ENCODE peak calls at places on chromosomes 4 and X, in nine cellular contexts. One of them, this sample, is unnamed.

GRCh38 chr4:169485791-169486742 is 126.3 kb downstream of the NEK1 start:
- DNase-seq in left ventricle myocardium inferior: no peak
- DNase-seq in endothelial cell of umbilical vein: peak
- DNase-seq in SK-N-SH: peak
- DNase-seq in transverse colon: peak
- DNase-seq in tibial artery: no peak
- DNase-seq in psoas muscle: no peak
- DNase-seq in breast epithelium: no peak
- DNase-seq in heart left ventricle: no peak
- DNase-seq in this sample: no peak

GRCh38 chr4:123922847-123923246 is 526.3 kb downstream of the SPRY1 start:
- DNase-seq in psoas muscle: no peak
- DNase-seq in breast epithelium: no peak
- DNase-seq in transverse colon: no peak
- DNase-seq in heart left ventricle: no peak
- DNase-seq in SK-N-SH: no peak
- DNase-seq in left ventricle myocardium inferior: no peak
- DNase-seq in tibial artery: no peak
- DNase-seq in endothelial cell of umbilical vein: peak
- DNase-seq in this sample: no peak

GRCh38 chrX:150897371-150898319 is 823 bp downstream of the CD99L2 start:
- DNase-seq in heart left ventricle: no peak
- DNase-seq in transverse colon: peak
- DNase-seq in psoas muscle: peak
- DNase-seq in left ventricle myocardium inferior: no peak
- DNase-seq in breast epithelium: no peak
- DNase-seq in endothelial cell of umbilical vein: peak
- DNase-seq in SK-N-SH: peak
- DNase-seq in tibial artery: no peak
- DNase-seq in this sample: no peak

GRCh38 chr4:140469806-140470733 is 28.0 kb downstream of the MGAT4D start:
- DNase-seq in SK-N-SH: no peak
- DNase-seq in breast epithelium: no peak
- DNase-seq in tibial artery: no peak
- DNase-seq in heart left ventricle: no peak
- DNase-seq in endothelial cell of umbilical vein: no peak
- DNase-seq in left ventricle myocardium inferior: no peak
- DNase-seq in transverse colon: no peak
- DNase-seq in psoas muscle: no peak
- DNase-seq in this sample: no peak

GRCh38 chr4:127533028-127533700 is 99.6 kb upstream of the INTU start:
- DNase-seq in tibial artery: no peak
- DNase-seq in transverse colon: peak
- DNase-seq in left ventricle myocardium inferior: peak
- DNase-seq in endothelial cell of umbilical vein: peak
- DNase-seq in psoas muscle: peak
- DNase-seq in heart left ventricle: peak
- DNase-seq in breast epithelium: no peak
- DNase-seq in SK-N-SH: no peak
- DNase-seq in this sample: no peak

GRCh38 chr4:179695175-179695574 is 2252.9 kb upstream of the AGA start:
- DNase-seq in SK-N-SH: no peak
- DNase-seq in psoas muscle: no peak
- DNase-seq in breast epithelium: no peak
- DNase-seq in heart left ventricle: no peak
- DNase-seq in transverse colon: no peak
- DNase-seq in endothelial cell of umbilical vein: no peak
- DNase-seq in tibial artery: no peak
- DNase-seq in left ventricle myocardium inferior: no peak
- DNase-seq in this sample: peak

GRCh38 chr4:86664959-86665358 is 70.8 kb downstream of the PTPN13 start:
- DNase-seq in SK-N-SH: no peak
- DNase-seq in breast epithelium: no peak
- DNase-seq in left ventricle myocardium inferior: no peak
- DNase-seq in tibial artery: no peak
- DNase-seq in transverse colon: no peak
- DNase-seq in heart left ventricle: no peak
- DNase-seq in psoas muscle: no peak
- DNase-seq in endothelial cell of umbilical vein: no peak
- DNase-seq in this sample: no peak

GRCh38 chrX:47854474-47854873 is 17.8 kb downstream of the ZNF81 start:
- DNase-seq in breast epithelium: no peak
- DNase-seq in endothelial cell of umbilical vein: peak
- DNase-seq in psoas muscle: peak
- DNase-seq in heart left ventricle: peak
- DNase-seq in transverse colon: peak
- DNase-seq in SK-N-SH: peak
- DNase-seq in tibial artery: no peak
- DNase-seq in left ventricle myocardium inferior: peak
- DNase-seq in this sample: no peak

GRCh38 chrX:1481636-1482529 is 29.2 kb upstream of the ASMTL start:
- DNase-seq in heart left ventricle: peak
- DNase-seq in breast epithelium: no peak
- DNase-seq in tibial artery: peak
- DNase-seq in transverse colon: peak
- DNase-seq in left ventricle myocardium inferior: peak
- DNase-seq in psoas muscle: peak
- DNase-seq in endothelial cell of umbilical vein: peak
- DNase-seq in SK-N-SH: no peak
- DNase-seq in this sample: peak

GRCh38 chr4:88409206-88409605 is 30.6 kb downstream of the HERC6 start:
- DNase-seq in left ventricle myocardium inferior: no peak
- DNase-seq in psoas muscle: no peak
- DNase-seq in transverse colon: no peak
- DNase-seq in breast epithelium: no peak
- DNase-seq in tibial artery: no peak
- DNase-seq in heart left ventricle: no peak
- DNase-seq in endothelial cell of umbilical vein: no peak
- DNase-seq in SK-N-SH: no peak
- DNase-seq in this sample: no peak

GRCh38 chr4:88414755-88415154 is 36.1 kb downstream of the HERC6 start:
- DNase-seq in SK-N-SH: no peak
- DNase-seq in left ventricle myocardium inferior: no peak
- DNase-seq in endothelial cell of umbilical vein: no peak
- DNase-seq in breast epithelium: no peak
- DNase-seq in transverse colon: no peak
- DNase-seq in tibial artery: no peak
- DNase-seq in heart left ventricle: no peak
- DNase-seq in psoas muscle: no peak
- DNase-seq in this sample: no peak

GRCh38 chr4:88411491-88412101 is 32.9 kb downstream of the HERC6 start:
- DNase-seq in breast epithelium: no peak
- DNase-seq in SK-N-SH: no peak
- DNase-seq in psoas muscle: no peak
- DNase-seq in left ventricle myocardium inferior: no peak
- DNase-seq in heart left ventricle: no peak
- DNase-seq in transverse colon: no peak
- DNase-seq in tibial artery: no peak
- DNase-seq in endothelial cell of umbilical vein: no peak
- DNase-seq in this sample: no peak

DNA sequence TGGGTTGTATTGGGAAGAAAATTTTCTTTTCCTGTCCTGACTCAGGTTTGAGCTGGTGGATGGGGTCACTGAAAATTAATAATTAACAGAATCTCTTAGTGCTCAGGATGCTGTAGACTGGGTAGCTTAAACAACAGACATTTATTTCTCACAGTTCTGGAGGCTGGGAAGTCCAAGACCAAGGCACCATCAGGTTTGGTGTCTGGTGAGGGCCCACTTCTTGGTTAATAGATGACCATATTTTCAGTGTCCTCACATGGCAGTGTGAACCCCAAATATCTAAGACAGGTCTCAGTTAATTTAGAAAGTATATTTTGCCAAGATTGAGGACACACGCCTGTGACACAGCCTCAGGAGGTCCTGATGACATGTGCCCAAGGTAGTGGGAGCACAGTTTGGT is 31.1 kb downstream of the HERC6 start:
- DNase-seq in psoas muscle: no peak
- DNase-seq in transverse colon: no peak
- DNase-seq in SK-N-SH: no peak
- DNase-seq in endothelial cell of umbilical vein: no peak
- DNase-seq in tibial artery: no peak
- DNase-seq in left ventricle myocardium inferior: no peak
- DNase-seq in heart left ventricle: no peak
- DNase-seq in breast epithelium: no peak
- DNase-seq in this sample: no peak
- TF ChIP-seq CTCF in psoas muscle: no peak
- TF ChIP-seq CTCF in transverse colon: no peak
- TF ChIP-seq CTCF in SK-N-SH: no peak
- TF ChIP-seq CTCF in endothelial cell of umbilical vein: no peak
- TF ChIP-seq CTCF in tibial artery: no peak
- TF ChIP-seq CTCF in left ventricle myocardium inferior: no peak
- TF ChIP-seq CTCF in heart left ventricle: no peak
- TF ChIP-seq CTCF in breast epithelium: no peak
- TF ChIP-seq CTCF in this sample: no peak

GRCh38 chr4:71004281-71004851 is 10.9 kb downstream of the DCK start:
- DNase-seq in tibial artery: no peak
- DNase-seq in SK-N-SH: no peak
- DNase-seq in endothelial cell of umbilical vein: no peak
- DNase-seq in heart left ventricle: no peak
- DNase-seq in left ventricle myocardium inferior: no peak
- DNase-seq in psoas muscle: no peak
- DNase-seq in breast epithelium: no peak
- DNase-seq in transverse colon: peak
- DNase-seq in this sample: no peak
- H3K27ac ChIP-seq in tibial artery: no peak
- H3K27ac ChIP-seq in SK-N-SH: no peak
- H3K27ac ChIP-seq in endothelial cell of umbilical vein: no peak
- H3K27ac ChIP-seq in heart left ventricle: no peak
- H3K27ac ChIP-seq in left ventricle myocardium inferior: no peak
- H3K27ac ChIP-seq in psoas muscle: no peak
- H3K27ac ChIP-seq in breast epithelium: no peak
- H3K27ac ChIP-seq in transverse colon: no peak
- H3K27ac ChIP-seq in this sample: no peak

GRCh38 chrX:25277574-25277973 is 261.8 kb upstream of the ARX start:
- DNase-seq in tibial artery: no peak
- DNase-seq in breast epithelium: no peak
- DNase-seq in left ventricle myocardium inferior: no peak
- DNase-seq in SK-N-SH: no peak
- DNase-seq in endothelial cell of umbilical vein: no peak
- DNase-seq in heart left ventricle: no peak
- DNase-seq in psoas muscle: no peak
- DNase-seq in transverse colon: no peak
- DNase-seq in this sample: no peak

GRCh38 chrX:25278341-25278740 is 262.6 kb upstream of the ARX start:
- DNase-seq in psoas muscle: no peak
- DNase-seq in breast epithelium: no peak
- DNase-seq in left ventricle myocardium inferior: no peak
- DNase-seq in heart left ventricle: no peak
- DNase-seq in endothelial cell of umbilical vein: no peak
- DNase-seq in transverse colon: no peak
- DNase-seq in SK-N-SH: no peak
- DNase-seq in tibial artery: no peak
- DNase-seq in this sample: no peak

GRCh38 chrX:25275159-25275558 is 259.4 kb upstream of the ARX start:
- DNase-seq in tibial artery: no peak
- DNase-seq in endothelial cell of umbilical vein: no peak
- DNase-seq in heart left ventricle: no peak
- DNase-seq in breast epithelium: no peak
- DNase-seq in left ventricle myocardium inferior: no peak
- DNase-seq in psoas muscle: no peak
- DNase-seq in SK-N-SH: no peak
- DNase-seq in transverse colon: no peak
- DNase-seq in this sample: no peak
- TF ChIP-seq CTCF in tibial artery: no peak
- TF ChIP-seq CTCF in endothelial cell of umbilical vein: no peak
- TF ChIP-seq CTCF in heart left ventricle: no peak
- TF ChIP-seq CTCF in breast epithelium: no peak
- TF ChIP-seq CTCF in left ventricle myocardium inferior: no peak
- TF ChIP-seq CTCF in psoas muscle: peak
- TF ChIP-seq CTCF in SK-N-SH: no peak
- TF ChIP-seq CTCF in transverse colon: no peak
- TF ChIP-seq CTCF in this sample: no peak

DNA sequence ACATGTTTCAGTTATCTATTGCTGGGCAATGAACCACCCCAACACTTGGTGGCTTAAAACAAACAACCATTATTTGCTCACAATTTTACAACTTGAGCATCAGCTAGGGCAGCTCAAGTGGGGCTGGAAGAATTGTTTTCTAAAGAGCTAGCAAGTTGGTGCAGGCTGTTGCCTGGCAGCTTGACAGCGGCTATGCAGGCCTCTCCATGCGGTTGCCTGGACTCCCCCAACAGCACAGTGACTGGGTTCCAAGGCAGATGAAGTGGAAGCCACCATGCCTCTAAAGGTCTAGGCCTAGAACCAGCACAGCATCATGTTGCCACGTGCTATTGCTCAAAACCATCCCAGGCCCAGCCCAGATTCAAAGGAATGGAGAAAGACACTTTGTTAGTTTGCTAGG is 114.8 kb downstream of the BCOR start:
- DNase-seq in breast epithelium: no peak
- DNase-seq in heart left ventricle: no peak
- DNase-seq in endothelial cell of umbilical vein: no peak
- DNase-seq in psoas muscle: no peak
- DNase-seq in transverse colon: no peak
- DNase-seq in left ventricle myocardium inferior: no peak
- DNase-seq in tibial artery: no peak
- DNase-seq in SK-N-SH: no peak
- DNase-seq in this sample: no peak
- H3K27ac ChIP-seq in breast epithelium: no peak
- H3K27ac ChIP-seq in heart left ventricle: no peak
- H3K27ac ChIP-seq in endothelial cell of umbilical vein: no peak
- H3K27ac ChIP-seq in psoas muscle: no peak
- H3K27ac ChIP-seq in transverse colon: no peak
- H3K27ac ChIP-seq in left ventricle myocardium inferior: no peak
- H3K27ac ChIP-seq in tibial artery: no peak
- H3K27ac ChIP-seq in SK-N-SH: no peak
- H3K27ac ChIP-seq in this sample: no peak

GRCh38 chr4:159764343-159764952 is 661.6 kb downstream of the RAPGEF2 start:
- DNase-seq in left ventricle myocardium inferior: no peak
- DNase-seq in endothelial cell of umbilical vein: peak
- DNase-seq in psoas muscle: no peak
- DNase-seq in transverse colon: no peak
- DNase-seq in heart left ventricle: no peak
- DNase-seq in breast epithelium: no peak
- DNase-seq in SK-N-SH: peak
- DNase-seq in tibial artery: no peak
- DNase-seq in this sample: no peak
- TF ChIP-seq CTCF in left ventricle myocardium inferior: peak
- TF ChIP-seq CTCF in endothelial cell of umbilical vein: peak
- TF ChIP-seq CTCF in psoas muscle: peak
- TF ChIP-seq CTCF in transverse colon: peak
- TF ChIP-seq CTCF in heart left ventricle: peak
- TF ChIP-seq CTCF in breast epithelium: peak
- TF ChIP-seq CTCF in SK-N-SH: peak
- TF ChIP-seq CTCF in tibial artery: peak
- TF ChIP-seq CTCF in this sample: no peak

DNA sequence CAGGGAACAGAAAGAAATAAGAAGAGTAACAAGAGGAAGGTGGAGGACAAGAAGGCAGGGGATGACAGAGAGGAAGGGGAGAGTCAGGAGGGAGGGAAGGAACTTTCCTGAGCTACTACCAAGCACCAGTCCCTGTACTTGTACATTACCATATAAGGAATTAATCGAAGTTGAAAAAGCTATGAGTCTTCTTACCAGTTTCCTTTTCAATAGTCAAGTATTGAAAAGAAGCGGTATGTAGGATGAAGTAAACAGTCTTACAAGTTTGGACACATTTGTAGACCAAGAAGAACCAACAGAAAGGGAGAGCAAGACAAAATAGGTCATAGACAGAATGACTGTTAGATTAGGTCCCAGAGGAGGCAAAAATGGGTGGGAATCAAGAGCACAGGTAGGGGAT is 629.7 kb upstream of the DIPK2B start:
- DNase-seq in SK-N-SH: no peak
- DNase-seq in psoas muscle: no peak
- DNase-seq in left ventricle myocardium inferior: no peak
- DNase-seq in breast epithelium: no peak
- DNase-seq in heart left ventricle: no peak
- DNase-seq in endothelial cell of umbilical vein: no peak
- DNase-seq in tibial artery: no peak
- DNase-seq in transverse colon: no peak
- DNase-seq in this sample: no peak
- H3K27ac ChIP-seq in SK-N-SH: no peak
- H3K27ac ChIP-seq in psoas muscle: no peak
- H3K27ac ChIP-seq in left ventricle myocardium inferior: no peak
- H3K27ac ChIP-seq in breast epithelium: no peak
- H3K27ac ChIP-seq in heart left ventricle: no peak
- H3K27ac ChIP-seq in endothelial cell of umbilical vein: no peak
- H3K27ac ChIP-seq in tibial artery: no peak
- H3K27ac ChIP-seq in transverse colon: no peak
- H3K27ac ChIP-seq in this sample: no peak